ENCODE peak calls at places on chromosomes 6 and 20, in four cellular contexts. One of them, this sample, is unnamed.

GRCh38 chr6:47149070-47149469 is 106.9 kb upstream of the ADGRF1 start:
- DNase-seq in DND-41: no peak
- DNase-seq in PC-9: no peak
- DNase-seq in MM.1S: no peak
- DNase-seq in this sample: no peak

GRCh38 chr6:100176321-100176950 is 182.4 kb upstream of the MCHR2 start:
- DNase-seq in PC-9: peak; percentile 70
- DNase-seq in MM.1S: peak; percentile 9
- DNase-seq in DND-41: peak; percentile 48
- DNase-seq in this sample: peak; percentile 56

GRCh38 chr20:10429443-10429981 is 4.5 kb downstream of the MKKS start:
- DNase-seq in MM.1S: no peak
- DNase-seq in PC-9: no peak
- DNase-seq in DND-41: no peak
- DNase-seq in this sample: no peak

GRCh38 chr6:121573466-121573865 is 138.0 kb downstream of the GJA1 start:
- DNase-seq in DND-41: no peak
- DNase-seq in MM.1S: no peak
- DNase-seq in PC-9: no peak
- DNase-seq in this sample: no peak

GRCh38 chr6:133991096-133991593 is 38.1 kb downstream of the TBPL1 start:
- DNase-seq in DND-41: no peak
- DNase-seq in PC-9: peak; percentile 74
- DNase-seq in MM.1S: no peak
- DNase-seq in this sample: no peak

GRCh38 chr6:141483561-141484061 is 649.1 kb upstream of the GJE1 start:
- DNase-seq in PC-9: no peak
- DNase-seq in DND-41: peak; percentile 82
- DNase-seq in MM.1S: peak; percentile 93
- DNase-seq in this sample: peak; percentile 89

GRCh38 chr20:34559311-34560140 is 1.0 kb downstream of the MAP1LC3A start:
- DNase-seq in PC-9: no peak
- DNase-seq in DND-41: no peak
- DNase-seq in MM.1S: no peak
- DNase-seq in this sample: no peak

GRCh38 chr6:311679-312220 is 19.5 kb downstream of the DUSP22 start:
- DNase-seq in PC-9: no peak
- DNase-seq in DND-41: no peak
- DNase-seq in MM.1S: no peak
- DNase-seq in this sample: no peak

GRCh38 chr6:75409928-75410327 is 83.7 kb downstream of the FILIP1 start:
- DNase-seq in DND-41: no peak
- DNase-seq in MM.1S: no peak
- DNase-seq in PC-9: no peak
- DNase-seq in this sample: no peak

GRCh38 chr6:166989427-166990034 is 9.7 kb upstream of the CEP43 start:
- DNase-seq in PC-9: no peak
- DNase-seq in MM.1S: peak; percentile 11
- DNase-seq in DND-41: peak; percentile 34
- DNase-seq in this sample: peak; percentile 81

GRCh38 chr20:6469695-6470094 is 297.8 kb upstream of the BMP2 start:
- DNase-seq in DND-41: no peak
- DNase-seq in PC-9: no peak
- DNase-seq in MM.1S: no peak
- DNase-seq in this sample: no peak

GRCh38 chr6:44668391-44668930 is 281.0 kb downstream of the CDC5L start:
- DNase-seq in PC-9: no peak
- DNase-seq in DND-41: no peak
- DNase-seq in MM.1S: no peak
- DNase-seq in this sample: no peak

GRCh38 chr20:60966031-60966430 is 286.0 kb upstream of the CDH4 start:
- DNase-seq in PC-9: no peak
- DNase-seq in DND-41: no peak
- DNase-seq in MM.1S: no peak
- DNase-seq in this sample: no peak

GRCh38 chr6:43830775-43831174 is 60.8 kb downstream of the VEGFA start:
- DNase-seq in PC-9: no peak
- DNase-seq in DND-41: no peak
- DNase-seq in MM.1S: no peak
- DNase-seq in this sample: no peak

GRCh38 chr20:53069121-53069520 is 97.0 kb downstream of the TSHZ2 start:
- DNase-seq in MM.1S: no peak
- DNase-seq in DND-41: no peak
- DNase-seq in PC-9: no peak
- DNase-seq in this sample: no peak

GRCh38 chr6:25874822-25875562 is 949 bp upstream of the SLC17A3 start:
- DNase-seq in DND-41: peak; percentile 23
- DNase-seq in PC-9: no peak
- DNase-seq in MM.1S: no peak
- DNase-seq in this sample: no peak

GRCh38 chr6:2158596-2159271 is 86.7 kb downstream of the GMDS start:
- DNase-seq in DND-41: peak; percentile 21
- DNase-seq in PC-9: no peak
- DNase-seq in MM.1S: no peak
- DNase-seq in this sample: peak; percentile 76

GRCh38 chr6:64000873-64001497 is 365.4 kb downstream of the PHF3 start:
- DNase-seq in MM.1S: no peak
- DNase-seq in PC-9: no peak
- DNase-seq in DND-41: no peak
- DNase-seq in this sample: no peak

GRCh38 chr20:32141465-32141980 is 32.0 kb downstream of the TM9SF4 start:
- DNase-seq in PC-9: no peak
- DNase-seq in DND-41: no peak
- DNase-seq in MM.1S: no peak
- DNase-seq in this sample: no peak

GRCh38 chr20:32140603-32141002 is 31.1 kb downstream of the TM9SF4 start:
- DNase-seq in MM.1S: no peak
- DNase-seq in DND-41: no peak
- DNase-seq in PC-9: no peak
- DNase-seq in this sample: no peak

GRCh38 chr20:32139947-32140346 is 30.4 kb downstream of the TM9SF4 start:
- DNase-seq in DND-41: no peak
- DNase-seq in PC-9: no peak
- DNase-seq in MM.1S: no peak
- DNase-seq in this sample: peak; percentile 55

GRCh38 chr20:32144898-32145662 is 35.6 kb downstream of the TM9SF4 start:
- DNase-seq in MM.1S: no peak
- DNase-seq in DND-41: no peak
- DNase-seq in PC-9: no peak
- DNase-seq in this sample: no peak

GRCh38 chr20:32142991-32143390 is 33.5 kb downstream of the TM9SF4 start:
- DNase-seq in DND-41: no peak
- DNase-seq in MM.1S: no peak
- DNase-seq in PC-9: no peak
- DNase-seq in this sample: no peak
- H3K27ac ChIP-seq in DND-41: no peak overlapping the region
- H3K27ac ChIP-seq in MM.1S: no peak overlapping the region
- H3K27ac ChIP-seq in PC-9: no peak overlapping the region
- H3K27ac ChIP-seq in this sample: no peak overlapping the region

GRCh38 chr6:28351493-28351925 is 1.8 kb downstream of the ZKSCAN3 start:
- DNase-seq in MM.1S: no peak
- DNase-seq in PC-9: no peak
- DNase-seq in DND-41: no peak
- DNase-seq in this sample: no peak
- H3K4me3 ChIP-seq in MM.1S: no peak overlapping the region
- H3K4me3 ChIP-seq in PC-9: peak overlapping the region; percentile 84
- H3K4me3 ChIP-seq in DND-41: no peak overlapping the region
- H3K4me3 ChIP-seq in this sample: no peak overlapping the region

GRCh38 chr6:135488023-135488422 is 9.5 kb downstream of the AHI1 start:
- DNase-seq in PC-9: peak; percentile 73
- DNase-seq in DND-41: no peak
- DNase-seq in MM.1S: no peak
- DNase-seq in this sample: no peak

GRCh38 chr6:135496805-135497411 is 632 bp downstream of the AHI1 start:
- DNase-seq in MM.1S: no peak
- DNase-seq in PC-9: no peak
- DNase-seq in DND-41: no peak
- DNase-seq in this sample: no peak

GRCh38 chr6:135497412-135498177 is at the start of gene AHI1:
- DNase-seq in DND-41: peak; percentile 85
- DNase-seq in PC-9: peak; percentile 89
- DNase-seq in MM.1S: peak; percentile 95
- DNase-seq in this sample: peak; percentile 95

GRCh38 chr6:135498178-135498841 is 770 bp upstream of the AHI1 start:
- DNase-seq in PC-9: peak; percentile 88
- DNase-seq in MM.1S: peak; percentile 40
- DNase-seq in DND-41: peak; percentile 59
- DNase-seq in this sample: peak; percentile 84

GRCh38 chr6:135493218-135493961 is 4.2 kb downstream of the AHI1 start:
- DNase-seq in DND-41: no peak
- DNase-seq in PC-9: no peak
- DNase-seq in MM.1S: no peak
- DNase-seq in this sample: no peak
- H3K79me2 ChIP-seq in DND-41: no peaks in the 10 kb centered on the region
- H3K79me2 ChIP-seq in PC-9: peaks cover 28% of the 10 kb centered on the region
- H3K79me2 ChIP-seq in MM.1S: peaks cover 11% of the 10 kb centered on the region
- H3K79me2 ChIP-seq in this sample: peaks cover 40% of the 10 kb centered on the region

GRCh38 chr6:15351631-15352030 is 105.8 kb downstream of the JARID2 start:
- DNase-seq in MM.1S: no peak
- DNase-seq in PC-9: no peak
- DNase-seq in DND-41: no peak
- DNase-seq in this sample: no peak
- H3K27ac ChIP-seq in MM.1S: no peak overlapping the region
- H3K27ac ChIP-seq in PC-9: no peak overlapping the region
- H3K27ac ChIP-seq in DND-41: no peak overlapping the region
- H3K27ac ChIP-seq in this sample: no peak overlapping the region

GRCh38 chr6:34237722-34238506 is 1.2 kb downstream of the HMGA1 start:
- DNase-seq in PC-9: no peak
- DNase-seq in MM.1S: peak; percentile 82
- DNase-seq in DND-41: peak; percentile 87
- DNase-seq in this sample: peak; percentile 93

GRCh38 chr6:34240329-34241248 is 3.9 kb downstream of the HMGA1 start:
- DNase-seq in MM.1S: no peak
- DNase-seq in PC-9: no peak
- DNase-seq in DND-41: no peak
- DNase-seq in this sample: no peak

GRCh38 chr6:34238507-34239239 is 2.0 kb downstream of the HMGA1 start:
- DNase-seq in PC-9: no peak
- DNase-seq in DND-41: no peak
- DNase-seq in MM.1S: no peak
- DNase-seq in this sample: no peak

GRCh38 chr6:34239893-34240292 is 3.2 kb downstream of the HMGA1 start:
- DNase-seq in DND-41: no peak
- DNase-seq in PC-9: no peak
- DNase-seq in MM.1S: no peak
- DNase-seq in this sample: no peak

GRCh38 chr6:34239240-34239825 is 2.7 kb downstream of the HMGA1 start:
- DNase-seq in PC-9: no peak
- DNase-seq in MM.1S: no peak
- DNase-seq in DND-41: no peak
- DNase-seq in this sample: no peak
- H3K4me3 ChIP-seq in PC-9: peak overlapping the region; percentile 78
- H3K4me3 ChIP-seq in MM.1S: no peak overlapping the region
- H3K4me3 ChIP-seq in DND-41: no peak overlapping the region
- H3K4me3 ChIP-seq in this sample: peak overlapping the region; percentile 71

GRCh38 chr6:34940030-34940434 is 51.0 kb downstream of the ANKS1A start:
- DNase-seq in PC-9: no peak
- DNase-seq in DND-41: no peak
- DNase-seq in MM.1S: no peak
- DNase-seq in this sample: peak; percentile 34
- H3K79me2 ChIP-seq in PC-9: peaks cover 41% of the 10 kb centered on the region
- H3K79me2 ChIP-seq in DND-41: no peaks in the 10 kb centered on the region
- H3K79me2 ChIP-seq in MM.1S: no peaks in the 10 kb centered on the region
- H3K79me2 ChIP-seq in this sample: peaks cover 11% of the 10 kb centered on the region

GRCh38 chr20:58293453-58293852 is 16.1 kb upstream of the RAB22A start:
- DNase-seq in MM.1S: no peak
- DNase-seq in PC-9: no peak
- DNase-seq in DND-41: no peak
- DNase-seq in this sample: peak; percentile 70

GRCh38 chr20:58297394-58297793 is 12.1 kb upstream of the RAB22A start:
- DNase-seq in DND-41: no peak
- DNase-seq in PC-9: no peak
- DNase-seq in MM.1S: no peak
- DNase-seq in this sample: no peak

GRCh38 chr20:58294497-58295455 is 14.7 kb upstream of the RAB22A start:
- DNase-seq in PC-9: no peak
- DNase-seq in DND-41: no peak
- DNase-seq in MM.1S: no peak
- DNase-seq in this sample: no peak

GRCh38 chr20:58296328-58296837 is 13.1 kb upstream of the RAB22A start:
- DNase-seq in DND-41: no peak
- DNase-seq in PC-9: no peak
- DNase-seq in MM.1S: no peak
- DNase-seq in this sample: peak; percentile 5
- H3K27ac ChIP-seq in DND-41: no peak overlapping the region
- H3K27ac ChIP-seq in PC-9: no peak overlapping the region
- H3K27ac ChIP-seq in MM.1S: no peak overlapping the region
- H3K27ac ChIP-seq in this sample: no peak overlapping the region

DNA sequence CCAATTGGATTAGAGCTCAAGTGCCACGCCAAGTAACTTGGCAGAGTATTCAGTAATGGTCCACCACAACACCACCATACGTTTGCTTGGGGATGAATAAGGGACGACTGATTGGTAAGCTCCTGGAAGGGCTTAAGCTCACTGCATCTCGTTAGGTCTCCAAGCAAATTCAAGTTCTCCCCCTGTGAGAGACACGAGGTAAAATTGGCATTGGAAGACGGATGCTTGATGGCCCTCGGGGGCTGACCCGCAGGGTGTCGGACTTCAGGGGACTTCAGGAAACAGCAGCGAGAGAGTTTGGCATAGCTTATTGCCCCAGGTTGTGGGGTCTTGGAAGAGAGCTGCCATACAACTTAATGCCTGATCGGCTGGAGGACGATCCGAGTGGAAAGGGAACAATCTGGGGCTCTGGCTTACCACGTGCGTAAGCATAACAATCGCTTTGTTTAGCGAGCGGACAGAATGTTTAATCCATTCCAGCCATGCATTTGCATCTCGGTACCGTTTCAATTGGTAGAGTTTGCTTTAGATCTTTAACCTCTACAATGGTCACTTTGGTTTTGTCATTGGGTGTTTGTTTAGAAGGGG is 4.8 kb upstream of the ZNFX1 start:
- DNase-seq in MM.1S: no peak
- DNase-seq in PC-9: no peak
- DNase-seq in DND-41: no peak
- DNase-seq in this sample: no peak
- H3K4me3 ChIP-seq in MM.1S: no peak overlapping the region
- H3K4me3 ChIP-seq in PC-9: peak overlapping the region; percentile 98
- H3K4me3 ChIP-seq in DND-41: no peak overlapping the region
- H3K4me3 ChIP-seq in this sample: no peak overlapping the region

DNA sequence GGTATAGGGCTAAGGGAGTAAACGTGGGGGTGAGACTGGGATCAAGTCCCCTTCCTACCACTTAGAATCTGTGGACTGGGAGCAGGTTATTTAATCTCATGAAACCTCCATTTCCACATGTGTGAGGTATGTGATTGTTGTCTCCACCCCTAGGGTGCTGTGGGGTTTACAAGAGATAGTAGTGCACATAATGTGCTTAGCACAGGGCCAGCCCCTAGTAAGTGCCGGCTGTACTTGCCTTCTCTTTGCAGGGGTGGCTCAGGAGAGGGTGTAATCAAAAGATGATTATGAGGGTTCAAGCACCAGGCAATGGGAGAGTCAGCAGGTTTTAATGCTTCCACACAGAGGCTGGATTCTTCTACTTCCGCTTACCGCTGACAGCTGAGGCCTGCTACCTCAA is 6.9 kb downstream of the NT5E start:
- DNase-seq in MM.1S: no peak
- DNase-seq in PC-9: no peak
- DNase-seq in DND-41: no peak
- DNase-seq in this sample: no peak
- H3K79me2 ChIP-seq in MM.1S: no peaks in the 10 kb centered on the region
- H3K79me2 ChIP-seq in PC-9: peaks cover 83% of the 10 kb centered on the region
- H3K79me2 ChIP-seq in DND-41: no peaks in the 10 kb centered on the region
- H3K79me2 ChIP-seq in this sample: no peaks in the 10 kb centered on the region

GRCh38 chr6:125102901-125103300 is 50.7 kb upstream of the TPD52L1 start:
- DNase-seq in DND-41: no peak
- DNase-seq in MM.1S: no peak
- DNase-seq in PC-9: peak; percentile 91
- DNase-seq in this sample: no peak
- H3K27ac ChIP-seq in DND-41: no peak overlapping the region
- H3K27ac ChIP-seq in MM.1S: no peak overlapping the region
- H3K27ac ChIP-seq in PC-9: peak overlapping the region; percentile 54
- H3K27ac ChIP-seq in this sample: no peak overlapping the region

This sample was measured in Karpas-422.